ENCODE peak calls at places on chromosomes 16 and 17, in five cellular contexts. One of them, this sample, is unnamed.
A peak's percentile ranks its signal among the peaks of the same experiment; 100 is the strongest.

GRCh38 chr16:66357523-66357928 is 9.0 kb upstream of the CDH5 start:
- DNase-seq in PC-3: peak; percentile 90
- DNase-seq in tibial nerve: peak; percentile 41
- DNase-seq in AG04450: peak; percentile 62
- DNase-seq in GM23338: peak; percentile 87
- DNase-seq in this sample: peak; percentile 83

GRCh38 chr17:73156887-73157870 is 7.6 kb upstream of the SSTR2 start:
- DNase-seq in GM23338: no peak
- DNase-seq in tibial nerve: no peak
- DNase-seq in AG04450: no peak
- DNase-seq in PC-3: no peak
- DNase-seq in this sample: no peak

GRCh38 chr17:57726213-57726612 is 18.9 kb downstream of the CCDC182 start:
- DNase-seq in PC-3: no peak
- DNase-seq in tibial nerve: no peak
- DNase-seq in GM23338: no peak
- DNase-seq in AG04450: no peak
- DNase-seq in this sample: no peak

GRCh38 chr17:38403491-38403890 is 24.8 kb upstream of the ARHGAP23 start:
- DNase-seq in PC-3: no peak
- DNase-seq in GM23338: peak; percentile 74
- DNase-seq in AG04450: no peak
- DNase-seq in tibial nerve: no peak
- DNase-seq in this sample: peak; percentile 32

GRCh38 chr17:78839173-78839761 is 1.3 kb downstream of the USP36 start:
- DNase-seq in GM23338: no peak
- DNase-seq in AG04450: no peak
- DNase-seq in PC-3: peak; percentile 75
- DNase-seq in tibial nerve: no peak
- DNase-seq in this sample: peak; percentile 79

GRCh38 chr16:85045077-85045476 is 17.5 kb downstream of the KIAA0513 start:
- DNase-seq in tibial nerve: no peak
- DNase-seq in AG04450: no peak
- DNase-seq in PC-3: no peak
- DNase-seq in GM23338: no peak
- DNase-seq in this sample: no peak

GRCh38 chr17:77033892-77034404 is 106.8 kb upstream of the SEC14L1 start:
- DNase-seq in GM23338: no peak
- DNase-seq in AG04450: no peak
- DNase-seq in PC-3: no peak
- DNase-seq in tibial nerve: no peak
- DNase-seq in this sample: no peak

GRCh38 chr16:64841071-64841470 is 280.8 kb downstream of the CDH11 start:
- DNase-seq in GM23338: no peak
- DNase-seq in PC-3: no peak
- DNase-seq in AG04450: no peak
- DNase-seq in tibial nerve: no peak
- DNase-seq in this sample: no peak

GRCh38 chr17:30924341-30924740 is 2.6 kb downstream of the ADAP2 start:
- DNase-seq in GM23338: peak; percentile 24
- DNase-seq in PC-3: no peak
- DNase-seq in AG04450: no peak
- DNase-seq in tibial nerve: no peak
- DNase-seq in this sample: no peak

GRCh38 chr16:74451951-74452758 is 30.9 kb upstream of the CLEC18B start:
- DNase-seq in PC-3: no peak
- DNase-seq in GM23338: no peak
- DNase-seq in AG04450: no peak
- DNase-seq in tibial nerve: no peak
- DNase-seq in this sample: no peak

GRCh38 chr16:4654387-4654901 is 29.8 kb downstream of the MGRN1 start:
- DNase-seq in tibial nerve: no peak
- DNase-seq in PC-3: no peak
- DNase-seq in AG04450: no peak
- DNase-seq in GM23338: no peak
- DNase-seq in this sample: no peak

GRCh38 chr16:57366544-57367040 is 5.7 kb upstream of the CX3CL1 start:
- DNase-seq in GM23338: no peak
- DNase-seq in tibial nerve: no peak
- DNase-seq in AG04450: no peak
- DNase-seq in PC-3: no peak
- DNase-seq in this sample: no peak

GRCh38 chr17:2002767-2003329 is 22.3 kb downstream of the RTN4RL1 start:
- DNase-seq in tibial nerve: no peak
- DNase-seq in AG04450: no peak
- DNase-seq in PC-3: no peak
- DNase-seq in GM23338: no peak
- DNase-seq in this sample: no peak

GRCh38 chr16:67517661-67518423 is 10.8 kb upstream of the RIPOR1 start:
- DNase-seq in PC-3: no peak
- DNase-seq in tibial nerve: no peak
- DNase-seq in AG04450: no peak
- DNase-seq in GM23338: no peak
- DNase-seq in this sample: no peak

GRCh38 chr16:69187891-69188451 is 1.0 kb downstream of the SNTB2 start:
- DNase-seq in PC-3: peak; percentile 36
- DNase-seq in tibial nerve: peak; percentile 19
- DNase-seq in AG04450: no peak
- DNase-seq in GM23338: peak; percentile 50
- DNase-seq in this sample: peak; percentile 46

GRCh38 chr16:65083181-65083845 is 38.5 kb downstream of the CDH11 start:
- DNase-seq in GM23338: no peak
- DNase-seq in AG04450: no peak
- DNase-seq in PC-3: peak; percentile 14
- DNase-seq in tibial nerve: no peak
- DNase-seq in this sample: peak; percentile 79

GRCh38 chr16:2278272-2278608 is 10.3 kb upstream of the RNPS1 start:
- DNase-seq in tibial nerve: no peak
- DNase-seq in AG04450: no peak
- DNase-seq in PC-3: no peak
- DNase-seq in GM23338: peak; percentile 74
- DNase-seq in this sample: no peak

GRCh38 chr16:27341971-27342370 is 28.2 kb downstream of the IL4R start:
- DNase-seq in PC-3: no peak
- DNase-seq in tibial nerve: no peak
- DNase-seq in AG04450: no peak
- DNase-seq in GM23338: no peak
- DNase-seq in this sample: no peak

GRCh38 chr16:19118938-19119431 is 5.2 kb downstream of the ITPRIPL2 start:
- DNase-seq in AG04450: peak; percentile 78
- DNase-seq in PC-3: peak; percentile 76
- DNase-seq in GM23338: no peak
- DNase-seq in tibial nerve: no peak
- DNase-seq in this sample: peak; percentile 83

GRCh38 chr16:19114359-19115147 is 789 bp downstream of the ITPRIPL2 start:
- DNase-seq in PC-3: peak; percentile 34
- DNase-seq in tibial nerve: peak; percentile 54
- DNase-seq in GM23338: peak; percentile 84
- DNase-seq in AG04450: no peak
- DNase-seq in this sample: peak; percentile 44

GRCh38 chr16:19115148-19116021 is 1.6 kb downstream of the ITPRIPL2 start:
- DNase-seq in tibial nerve: no peak
- DNase-seq in AG04450: no peak
- DNase-seq in GM23338: peak; percentile 82
- DNase-seq in PC-3: no peak
- DNase-seq in this sample: no peak

GRCh38 chr16:19119564-19119963 is 5.8 kb downstream of the ITPRIPL2 start:
- DNase-seq in GM23338: no peak
- DNase-seq in tibial nerve: no peak
- DNase-seq in AG04450: peak; percentile 38
- DNase-seq in PC-3: peak; percentile 81
- DNase-seq in this sample: peak; percentile 77

GRCh38 chr16:19116711-19117449 is 3.1 kb downstream of the ITPRIPL2 start:
- DNase-seq in AG04450: no peak
- DNase-seq in GM23338: peak; percentile 19
- DNase-seq in PC-3: no peak
- DNase-seq in tibial nerve: no peak
- DNase-seq in this sample: peak; percentile 85
- H3K4me3 ChIP-seq in AG04450: peak overlapping the region; percentile 17
- H3K4me3 ChIP-seq in GM23338: no peak overlapping the region
- H3K4me3 ChIP-seq in PC-3: peak overlapping the region; percentile 76
- H3K4me3 ChIP-seq in tibial nerve: no peak overlapping the region
- H3K4me3 ChIP-seq in this sample: no peak overlapping the region

DNA sequence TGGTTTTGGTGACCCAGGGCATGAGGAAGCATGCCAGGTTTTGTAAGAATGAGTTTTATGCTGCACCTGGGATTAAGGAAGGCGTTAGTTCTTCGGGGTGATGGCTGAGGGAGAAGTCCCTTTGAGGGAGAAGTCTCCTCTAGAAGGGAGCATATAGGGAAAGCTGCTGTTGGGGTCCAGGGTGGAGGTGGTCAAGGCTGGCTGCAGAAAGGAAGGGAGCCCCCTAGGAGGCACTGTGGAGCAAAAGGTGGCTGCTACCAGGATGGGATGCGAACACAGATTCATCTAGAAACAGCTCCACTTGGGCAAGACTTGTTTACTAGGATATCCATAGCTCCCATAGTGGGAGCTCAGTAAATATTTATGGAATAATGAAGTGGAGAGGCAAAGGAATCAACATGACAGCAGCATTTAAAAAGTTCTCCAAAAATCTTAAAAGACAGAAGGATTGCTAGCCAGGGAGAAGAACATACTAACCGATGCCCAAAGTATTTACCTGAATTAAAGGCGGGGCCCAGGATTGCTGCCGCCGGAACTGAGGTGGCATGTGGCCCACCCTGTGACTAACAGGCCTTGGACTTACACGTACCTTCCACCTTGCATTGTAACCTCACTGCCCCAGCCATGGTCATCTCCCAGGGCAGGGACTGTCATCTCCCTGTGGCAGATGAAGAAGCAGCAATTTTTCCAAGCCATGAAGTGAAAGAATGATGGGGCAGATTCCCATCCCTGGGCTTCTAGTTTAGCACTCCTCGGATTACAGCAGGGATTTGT is 7.1 kb upstream of the LPCAT2 start:
- DNase-seq in AG04450: no peak
- DNase-seq in PC-3: peak; percentile 53
- DNase-seq in tibial nerve: no peak
- DNase-seq in GM23338: peak; percentile 55
- DNase-seq in this sample: peak; percentile 37
- TF ChIP-seq CTCF in AG04450: peak; percentile 57
- TF ChIP-seq CTCF in PC-3: peak; percentile 10
- TF ChIP-seq CTCF in tibial nerve: no peak
- TF ChIP-seq CTCF in GM23338: peak; percentile 59
- TF ChIP-seq CTCF in this sample: no peak

DNA sequence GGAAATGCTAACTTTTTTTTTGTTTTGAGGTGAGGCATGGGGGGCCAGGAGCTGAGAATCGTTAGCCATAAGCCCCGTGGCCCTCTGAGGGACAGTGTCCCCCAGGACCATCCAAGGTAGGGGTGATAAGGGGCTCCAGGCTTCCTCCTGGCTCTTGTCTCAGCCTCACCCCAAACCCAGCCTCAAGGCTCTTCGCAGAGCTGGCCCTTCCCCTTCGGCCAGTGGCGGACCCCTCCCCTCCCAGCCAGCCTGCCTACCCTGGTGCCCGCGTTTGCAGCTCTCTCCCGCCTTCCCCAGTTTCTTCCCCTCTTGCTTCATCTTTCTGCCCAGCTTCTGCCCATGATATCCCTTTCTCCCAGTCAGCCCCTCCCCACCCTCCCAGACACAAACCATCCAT is 22.7 kb upstream of the ATP2A3 start:
- DNase-seq in PC-3: no peak
- DNase-seq in tibial nerve: no peak
- DNase-seq in GM23338: no peak
- DNase-seq in AG04450: no peak
- DNase-seq in this sample: no peak
- H3K4me3 ChIP-seq in PC-3: no peak overlapping the region
- H3K4me3 ChIP-seq in tibial nerve: no peak overlapping the region
- H3K4me3 ChIP-seq in GM23338: no peak overlapping the region
- H3K4me3 ChIP-seq in AG04450: no peak overlapping the region
- H3K4me3 ChIP-seq in this sample: no peak overlapping the region

DNA sequence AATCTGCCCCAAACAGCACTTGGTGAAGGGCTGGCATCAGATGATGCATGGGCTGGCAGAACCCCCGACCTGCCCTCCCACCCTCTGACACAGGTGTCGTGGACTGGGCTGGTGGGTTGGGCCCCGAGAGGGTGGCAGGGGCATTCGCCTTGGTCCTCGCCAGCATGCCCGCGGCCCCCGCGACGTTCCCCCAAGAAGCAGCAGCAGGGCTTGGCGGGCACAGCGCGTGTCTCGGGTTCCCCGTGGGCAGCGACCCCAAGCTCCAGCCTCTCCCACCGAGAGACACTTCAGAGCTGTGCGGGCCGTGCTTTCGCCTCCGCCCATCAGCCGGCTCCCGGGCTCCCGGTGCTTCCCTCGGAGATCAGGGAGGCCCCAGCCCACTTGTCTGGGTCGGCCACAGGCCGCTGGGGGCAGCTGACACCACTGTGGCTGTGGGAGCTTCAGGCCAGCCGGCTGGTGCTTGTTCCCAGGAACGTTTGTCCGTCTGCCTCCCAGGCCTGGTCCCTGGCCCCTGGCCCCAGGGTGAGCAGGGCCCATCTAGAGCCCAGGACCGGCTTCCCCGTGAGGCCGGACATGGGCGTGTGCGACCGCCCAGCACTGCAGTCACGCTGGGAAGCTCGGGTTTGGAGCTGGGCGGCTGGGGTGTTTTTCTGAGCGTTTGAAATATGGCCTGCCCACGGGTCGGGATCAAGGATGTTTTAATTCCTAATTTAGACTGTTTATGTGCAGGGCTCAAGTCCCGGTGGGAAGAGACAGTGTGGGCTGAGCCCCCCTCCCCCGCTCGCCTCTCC is 16.6 kb downstream of the CACNA1H start:
- DNase-seq in PC-3: no peak
- DNase-seq in GM23338: no peak
- DNase-seq in tibial nerve: no peak
- DNase-seq in AG04450: no peak
- DNase-seq in this sample: no peak
- TF ChIP-seq CTCF in PC-3: no peak
- TF ChIP-seq CTCF in GM23338: no peak
- TF ChIP-seq CTCF in tibial nerve: no peak
- TF ChIP-seq CTCF in AG04450: no peak
- TF ChIP-seq CTCF in this sample: no peak

DNA sequence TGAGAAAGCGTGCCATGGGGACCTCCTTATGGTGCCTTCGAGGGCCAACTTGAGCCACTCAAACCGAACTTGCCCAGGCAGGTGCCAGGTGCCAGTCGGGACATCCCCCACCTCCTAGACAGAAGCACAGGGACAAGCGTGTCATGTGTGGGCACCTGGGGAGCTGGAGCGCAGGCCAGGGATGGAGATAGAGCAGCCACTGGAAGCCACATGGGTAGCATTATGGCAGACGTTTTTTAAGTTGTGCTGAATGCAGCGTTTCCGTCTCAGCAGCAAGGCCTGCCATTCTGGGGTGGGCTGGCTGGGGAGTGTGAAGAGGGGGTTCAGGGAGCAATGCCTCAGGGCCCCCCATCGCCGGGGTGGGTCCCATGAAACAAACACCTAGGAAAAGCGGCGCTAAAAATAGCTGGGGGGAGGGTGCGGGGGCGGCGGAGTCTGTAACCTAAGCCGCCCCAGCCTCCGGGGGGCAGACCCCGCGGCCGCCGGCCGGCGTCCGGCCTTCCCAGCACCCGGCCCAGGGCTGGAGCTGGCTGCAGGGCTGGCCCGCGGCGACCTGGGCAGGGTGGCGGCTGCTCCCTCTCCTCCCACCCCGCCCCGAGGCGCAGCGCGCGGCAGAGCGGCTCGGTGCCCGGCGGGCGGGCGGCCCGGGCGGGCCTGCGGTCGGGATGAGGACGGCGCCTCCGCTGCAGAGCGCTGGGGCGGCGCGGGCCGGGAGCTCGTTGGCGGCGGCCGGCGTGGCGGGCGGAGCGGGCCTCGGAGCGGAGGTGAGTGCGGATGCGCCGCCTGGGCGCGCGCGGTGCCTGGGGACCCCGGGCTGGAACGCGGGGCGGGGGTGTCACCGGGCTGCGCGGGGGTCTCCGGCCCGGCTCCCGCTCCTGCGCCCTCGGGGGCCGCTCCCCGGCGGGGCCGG is at the start of gene ZNF469:
- DNase-seq in GM23338: peak; percentile 57
- DNase-seq in PC-3: peak; percentile 25
- DNase-seq in tibial nerve: no peak
- DNase-seq in AG04450: no peak
- DNase-seq in this sample: no peak
- H3K4me3 ChIP-seq in GM23338: peak within 1 kb of the TSS; percentile 57
- H3K4me3 ChIP-seq in PC-3: peak within 1 kb of the TSS; percentile 68
- H3K4me3 ChIP-seq in tibial nerve: peak within 1 kb of the TSS; percentile 18
- H3K4me3 ChIP-seq in AG04450: peak within 1 kb of the TSS; percentile 79
- H3K4me3 ChIP-seq in this sample: no peak within 1 kb of the TSS

This sample was measured in epithelial cell of esophagus.